ENCODE peak calls at places on chromosomes 1 and 21, in four cellular contexts. M is HCT116; H is pancreas; B is stimulated activated naive CD8-positive, alpha-beta T cell treated with anti-CD3 and anti-CD28 coated beads, Interleukin-15, Interleukin-2, amounts not matched to agents 100 U/mL and 50 U/mL, for 24 hours. P is an unnamed sample.

GRCh38 chr1:235954306-235955283 is 87.9 kb upstream of the LYST start:
- DNase-seq in M (no peak), H (no peak), B (peak; percentile 61), P (no peak)

GRCh38 chr1:95111014-95111413 is 6.1 kb upstream of the TLCD4 start:
- DNase-seq in M (no peak), H (no peak), B (no peak), P (no peak)

GRCh38 chr1:167221126-167221803 is 579 bp downstream of the POU2F1 start:
- DNase-seq in M (no peak), H (peak; percentile 83), B (peak; percentile 50), P (peak; percentile 52)

GRCh38 chr1:110673197-110673701 is 1.5 kb downstream of the KCNA3 start:
- DNase-seq in M (no peak), H (peak; percentile 26), B (peak; percentile 35), P (no peak)

GRCh38 chr21:34035619-34036354 is 37.6 kb upstream of the MRPS6 start:
- DNase-seq in M (no peak), H (no peak), B (no peak), P (no peak)

GRCh38 chr1:154481058-154481457 is 21.0 kb upstream of the TDRD10 start:
- DNase-seq in M (no peak), H (no peak), B (no peak), P (no peak)

GRCh38 chr1:178362784-178363183 is 134.0 kb downstream of the CLEC20A start:
- DNase-seq in M (no peak), H (no peak), B (no peak), P (no peak)

GRCh38 chr21:35503646-35504045 is 454.5 kb upstream of the RUNX1 start:
- DNase-seq in M (no peak), H (no peak), B (no peak), P (no peak)

GRCh38 chr1:102970496-102971078 is 137.7 kb downstream of the COL11A1 start:
- DNase-seq in M (peak; percentile 51), H (no peak), B (peak; percentile 3), P (no peak)

GRCh38 chr1:225448146-225448805 is 20.4 kb upstream of the LBR start:
- DNase-seq in M (no peak), H (no peak), B (no peak), P (no peak)

GRCh38 chr1:208604295-208604694 is 360.1 kb upstream of the PLXNA2 start:
- DNase-seq in M (no peak), H (no peak), B (no peak), P (no peak)

GRCh38 chr1:76786232-76786631 is 81.0 kb upstream of the ST6GALNAC5 start:
- DNase-seq in M (no peak), H (no peak), B (no peak), P (no peak)